ENCODE peak calls at places on chromosomes 3 and 15, in ten cellular contexts. T is head of caudate nucleus, P is adrenal gland, W is GM10248, F is T follicular helper cell, Q is IMR-90, D is Calu3, C is posterior cingulate gyrus, E is AG04449, R is left cardiac atrium. K is an unnamed sample.
A peak's percentile ranks its signal among the peaks of the same experiment; 100 is the strongest.

GRCh38 chr3:43317461-43318316 is 31.3 kb downstream of the SNRK start:
- DNase-seq in T (no peak), P (no peak), W (no peak), F (no peak), Q (no peak), D (no peak), C (no peak), E (no peak), R (no peak), K (no peak)

GRCh38 chr3:29170894-29171582 is 109.8 kb upstream of the RBMS3 start:
- DNase-seq in T (no peak), P (no peak), W (no peak), F (no peak), Q (peak; percentile 45), D (no peak), C (no peak), E (no peak), R (no peak), K (no peak)

GRCh38 chr15:44243146-44243545 is 45.4 kb upstream of the GOLM2 start:
- DNase-seq in T (no peak), P (no peak), W (no peak), F (no peak), Q (no peak), D (no peak), C (no peak), E (no peak), R (no peak), K (no peak)

GRCh38 chr15:57256941-57257340 is 119.4 kb upstream of the CGNL1 start:
- DNase-seq in T (no peak), P (no peak), W (no peak), F (no peak), Q (no peak), D (no peak), C (no peak), E (no peak), R (no peak), K (no peak)

GRCh38 chr15:42914728-42915497 is 5.7 kb downstream of the TTBK2 start:
- DNase-seq in T (no peak), P (no peak), W (no peak), F (no peak), Q (peak; percentile 41), D (no peak), C (no peak), E (no peak), R (no peak), K (no peak)

GRCh38 chr15:59295742-59296090 is 77.0 kb downstream of the MYO1E start:
- DNase-seq in T (no peak), P (no peak), W (no peak), F (no peak), Q (no peak), D (no peak), C (no peak), E (no peak), R (no peak), K (no peak)

GRCh38 chr3:39275052-39275451 is 4.8 kb downstream of the CX3CR1 start:
- DNase-seq in T (no peak), P (no peak), W (no peak), F (no peak), Q (peak; percentile 68), D (no peak), C (no peak), E (no peak), R (no peak), K (no peak)

GRCh38 chr15:77418341-77419049 is 1.4 kb downstream of the PEAK1 start:
- DNase-seq in T (no peak), P (no peak), W (no peak), F (no peak), Q (peak; percentile 49), D (no peak), C (no peak), E (no peak), R (no peak), K (no peak)

GRCh38 chr3:123658118-123658859 is 73.4 kb upstream of the HACD2 start:
- DNase-seq in T (no peak), P (peak; percentile 53), W (no peak), F (no peak), Q (peak; percentile 77), D (no peak), C (no peak), E (peak; percentile 36), R (peak; percentile 48), K (no peak)

GRCh38 chr3:48560648-48561018 is 2.9 kb downstream of the UCN2 start:
- DNase-seq in T (no peak), P (peak; percentile 27), W (no peak), F (no peak), Q (no peak), D (no peak), C (no peak), E (no peak), R (no peak), K (no peak)

GRCh38 chr3:129628169-129628522 is 21.7 kb upstream of the PLXND1 start:
- DNase-seq in T (no peak), P (no peak), W (no peak), F (no peak), Q (no peak), D (no peak), C (no peak), E (no peak), R (no peak), K (no peak)

K was measured in smooth muscle cell of the brain vasculature.